ENCODE peak calls at places on chromosomes 7 and 10, in five cellular contexts. M, K, R, O and W are unnamed samples.

GRCh38 chr10:71737356-71738172 is 18.0 kb upstream of the C10orf105 start:
- DNase-seq in M (peak), K (peak), R (no peak), O (no peak), W (peak)

GRCh38 chr7:141290951-141291350 is 217.1 kb downstream of the TMEM178B start:
- DNase-seq in M (no peak), K (no peak), R (no peak), O (no peak), W (no peak)

GRCh38 chr7:149355390-149356048 is 93.5 kb downstream of the ZNF783 start:
- DNase-seq in M (no peak), K (no peak), R (no peak), O (no peak), W (no peak)

GRCh38 chr7:30543815-30544525 is 39.3 kb upstream of the GGCT start:
- DNase-seq in M (no peak), K (no peak), R (no peak), O (no peak), W (no peak)

GRCh38 chr7:112531675-112532074 is 50.9 kb downstream of the LSMEM1 start:
- DNase-seq in M (no peak), K (no peak), R (no peak), O (no peak), W (no peak)

GRCh38 chr10:103820101-103821062 is 35.0 kb downstream of the SH3PXD2A start:
- DNase-seq in M (no peak), K (peak), R (no peak), O (no peak), W (peak)

GRCh38 chr7:130197094-130197493 is 8.1 kb downstream of the TMEM209 start:
- DNase-seq in M (no peak), K (no peak), R (no peak), O (no peak), W (no peak)

GRCh38 chr10:13587367-13587766 is 602 bp downstream of the PRPF18 start:
- DNase-seq in M (peak), K (peak), R (no peak), O (no peak), W (peak)

GRCh38 chr7:77887567-77887966 is 89.0 kb downstream of the PHTF2 start:
- DNase-seq in M (no peak), K (peak), R (no peak), O (no peak), W (peak)

GRCh38 chr10:73759512-73760115 is 15.4 kb downstream of the SEC24C start:
- DNase-seq in M (no peak), K (no peak), R (no peak), O (no peak), W (no peak)

GRCh38 chr10:12539350-12540164 is 190.2 kb downstream of the CAMK1D start:
- DNase-seq in M (no peak), K (no peak), R (no peak), O (no peak), W (no peak)